ENCODE peak calls at places on chromosomes 3 and 15, in six cellular contexts. One of them, this sample, is unnamed.

GRCh38 chr3:10368512-10368911 is 47.6 kb upstream of the SEC13 start:
- DNase-seq in BJ: no peak
- DNase-seq in mesothelial cell of epicardium: no peak
- DNase-seq in fibroblast of lung: no peak
- DNase-seq in ovary: no peak
- DNase-seq in CD4-positive, alpha-beta T cell: no peak
- DNase-seq in this sample: no peak

GRCh38 chr3:111694471-111694870 is 99.3 kb upstream of the ZBED2 start:
- DNase-seq in BJ: no peak
- DNase-seq in mesothelial cell of epicardium: no peak
- DNase-seq in fibroblast of lung: no peak
- DNase-seq in ovary: no peak
- DNase-seq in CD4-positive, alpha-beta T cell: no peak
- DNase-seq in this sample: no peak

GRCh38 chr15:81484076-81484475 is 110.1 kb upstream of the TMC3 start:
- DNase-seq in BJ: no peak
- DNase-seq in mesothelial cell of epicardium: no peak
- DNase-seq in fibroblast of lung: no peak
- DNase-seq in ovary: no peak
- DNase-seq in CD4-positive, alpha-beta T cell: no peak
- DNase-seq in this sample: no peak

GRCh38 chr15:92979011-92979701 is 79.0 kb downstream of the CHD2 start:
- DNase-seq in BJ: no peak
- DNase-seq in mesothelial cell of epicardium: no peak
- DNase-seq in fibroblast of lung: peak; percentile 12
- DNase-seq in ovary: no peak
- DNase-seq in CD4-positive, alpha-beta T cell: no peak
- DNase-seq in this sample: no peak

GRCh38 chr15:57552678-57553334 is 38.9 kb upstream of the MYZAP start:
- DNase-seq in BJ: no peak
- DNase-seq in mesothelial cell of epicardium: no peak
- DNase-seq in fibroblast of lung: no peak
- DNase-seq in ovary: no peak
- DNase-seq in CD4-positive, alpha-beta T cell: no peak
- DNase-seq in this sample: no peak

GRCh38 chr15:45704329-45705249 is 69.8 kb downstream of the SQOR start:
- DNase-seq in BJ: no peak
- DNase-seq in mesothelial cell of epicardium: peak; percentile 48
- DNase-seq in fibroblast of lung: peak; percentile 28
- DNase-seq in ovary: no peak
- DNase-seq in CD4-positive, alpha-beta T cell: peak; percentile 22
- DNase-seq in this sample: no peak

GRCh38 chr3:45741742-45742141 is 52.5 kb downstream of the SACM1L start:
- DNase-seq in BJ: no peak
- DNase-seq in mesothelial cell of epicardium: no peak
- DNase-seq in fibroblast of lung: no peak
- DNase-seq in ovary: no peak
- DNase-seq in CD4-positive, alpha-beta T cell: no peak
- DNase-seq in this sample: no peak

GRCh38 chr3:128152419-128153155 is 694 bp upstream of the EEFSEC start:
- DNase-seq in BJ: no peak
- DNase-seq in mesothelial cell of epicardium: no peak
- DNase-seq in fibroblast of lung: peak; percentile 77
- DNase-seq in ovary: no peak
- DNase-seq in CD4-positive, alpha-beta T cell: peak; percentile 65
- DNase-seq in this sample: no peak

GRCh38 chr3:186124618-186125017 is 15.7 kb upstream of the ETV5 start:
- DNase-seq in BJ: no peak
- DNase-seq in mesothelial cell of epicardium: no peak
- DNase-seq in fibroblast of lung: no peak
- DNase-seq in ovary: no peak
- DNase-seq in CD4-positive, alpha-beta T cell: no peak
- DNase-seq in this sample: no peak

GRCh38 chr3:170331143-170331542 is 26.4 kb upstream of the SKIL start:
- DNase-seq in BJ: no peak
- DNase-seq in mesothelial cell of epicardium: no peak
- DNase-seq in fibroblast of lung: no peak
- DNase-seq in ovary: no peak
- DNase-seq in CD4-positive, alpha-beta T cell: no peak
- DNase-seq in this sample: no peak

GRCh38 chr3:6921876-6922275 is 61.0 kb downstream of the GRM7 start:
- DNase-seq in BJ: no peak
- DNase-seq in mesothelial cell of epicardium: no peak
- DNase-seq in fibroblast of lung: no peak
- DNase-seq in ovary: no peak
- DNase-seq in CD4-positive, alpha-beta T cell: no peak
- DNase-seq in this sample: no peak

GRCh38 chr3:114121996-114122709 is 56.7 kb downstream of the DRD3 start:
- DNase-seq in BJ: peak; percentile 5
- DNase-seq in mesothelial cell of epicardium: no peak
- DNase-seq in fibroblast of lung: peak; percentile 78
- DNase-seq in ovary: no peak
- DNase-seq in CD4-positive, alpha-beta T cell: no peak
- DNase-seq in this sample: no peak

GRCh38 chr3:150419959-150420358 is 11.9 kb downstream of the TSC22D2 start:
- DNase-seq in BJ: no peak
- DNase-seq in mesothelial cell of epicardium: no peak
- DNase-seq in fibroblast of lung: no peak
- DNase-seq in ovary: no peak
- DNase-seq in CD4-positive, alpha-beta T cell: no peak
- DNase-seq in this sample: no peak

GRCh38 chr3:130258532-130258952 is 86.9 kb upstream of the COL6A5 start:
- DNase-seq in BJ: no peak
- DNase-seq in mesothelial cell of epicardium: no peak
- DNase-seq in fibroblast of lung: peak; percentile 56
- DNase-seq in ovary: no peak
- DNase-seq in CD4-positive, alpha-beta T cell: no peak
- DNase-seq in this sample: no peak

GRCh38 chr15:74788716-74789151 is 6.9 kb downstream of the CSK start:
- DNase-seq in BJ: no peak
- DNase-seq in mesothelial cell of epicardium: no peak
- DNase-seq in fibroblast of lung: no peak
- DNase-seq in ovary: no peak
- DNase-seq in CD4-positive, alpha-beta T cell: peak; percentile 62
- DNase-seq in this sample: no peak

GRCh38 chr3:42519568-42519962 is 17.1 kb downstream of the VIPR1 start:
- DNase-seq in BJ: no peak
- DNase-seq in mesothelial cell of epicardium: no peak
- DNase-seq in fibroblast of lung: no peak
- DNase-seq in ovary: no peak
- DNase-seq in CD4-positive, alpha-beta T cell: no peak
- DNase-seq in this sample: no peak

GRCh38 chr3:20668411-20668810 is 482.4 kb upstream of the SGO1 start:
- DNase-seq in BJ: no peak
- DNase-seq in mesothelial cell of epicardium: no peak
- DNase-seq in fibroblast of lung: peak; percentile 22
- DNase-seq in ovary: no peak
- DNase-seq in CD4-positive, alpha-beta T cell: no peak
- DNase-seq in this sample: no peak

GRCh38 chr3:113223831-113224240 is 12.5 kb downstream of the BOC start:
- DNase-seq in BJ: no peak
- DNase-seq in mesothelial cell of epicardium: no peak
- DNase-seq in fibroblast of lung: no peak
- DNase-seq in ovary: no peak
- DNase-seq in CD4-positive, alpha-beta T cell: no peak
- DNase-seq in this sample: no peak

GRCh38 chr15:75195766-75196241 is 5.9 kb upstream of the C15orf39 start:
- DNase-seq in BJ: no peak
- DNase-seq in mesothelial cell of epicardium: no peak
- DNase-seq in fibroblast of lung: no peak
- DNase-seq in ovary: peak; percentile 76
- DNase-seq in CD4-positive, alpha-beta T cell: no peak
- DNase-seq in this sample: peak; percentile 42

GRCh38 chr3:188584162-188584529 is 430.2 kb downstream of the LPP start:
- DNase-seq in BJ: no peak
- DNase-seq in mesothelial cell of epicardium: no peak
- DNase-seq in fibroblast of lung: peak; percentile 77
- DNase-seq in ovary: no peak
- DNase-seq in CD4-positive, alpha-beta T cell: no peak
- DNase-seq in this sample: no peak

GRCh38 chr3:87901141-87901540 is 157.7 kb downstream of the CGGBP1 start:
- DNase-seq in BJ: no peak
- DNase-seq in mesothelial cell of epicardium: no peak
- DNase-seq in fibroblast of lung: no peak
- DNase-seq in ovary: no peak
- DNase-seq in CD4-positive, alpha-beta T cell: no peak
- DNase-seq in this sample: no peak

GRCh38 chr15:59355730-59356129 is 16.9 kb downstream of the MYO1E start:
- DNase-seq in BJ: no peak
- DNase-seq in mesothelial cell of epicardium: no peak
- DNase-seq in fibroblast of lung: no peak
- DNase-seq in ovary: no peak
- DNase-seq in CD4-positive, alpha-beta T cell: no peak
- DNase-seq in this sample: no peak

GRCh38 chr15:49964071-49964470 is 155.0 kb downstream of the ATP8B4 start:
- DNase-seq in BJ: no peak
- DNase-seq in mesothelial cell of epicardium: no peak
- DNase-seq in fibroblast of lung: no peak
- DNase-seq in ovary: no peak
- DNase-seq in CD4-positive, alpha-beta T cell: no peak
- DNase-seq in this sample: no peak

GRCh38 chr15:49962044-49962602 is 156.9 kb downstream of the ATP8B4 start:
- DNase-seq in BJ: no peak
- DNase-seq in mesothelial cell of epicardium: no peak
- DNase-seq in fibroblast of lung: peak; percentile 49
- DNase-seq in ovary: no peak
- DNase-seq in CD4-positive, alpha-beta T cell: no peak
- DNase-seq in this sample: no peak
- TF ChIP-seq CTCF in BJ: no peak
- TF ChIP-seq CTCF in mesothelial cell of epicardium: no peak
- TF ChIP-seq CTCF in fibroblast of lung: no peak
- TF ChIP-seq CTCF in ovary: no peak
- TF ChIP-seq CTCF in CD4-positive, alpha-beta T cell: no peak
- TF ChIP-seq CTCF in this sample: no peak

DNA sequence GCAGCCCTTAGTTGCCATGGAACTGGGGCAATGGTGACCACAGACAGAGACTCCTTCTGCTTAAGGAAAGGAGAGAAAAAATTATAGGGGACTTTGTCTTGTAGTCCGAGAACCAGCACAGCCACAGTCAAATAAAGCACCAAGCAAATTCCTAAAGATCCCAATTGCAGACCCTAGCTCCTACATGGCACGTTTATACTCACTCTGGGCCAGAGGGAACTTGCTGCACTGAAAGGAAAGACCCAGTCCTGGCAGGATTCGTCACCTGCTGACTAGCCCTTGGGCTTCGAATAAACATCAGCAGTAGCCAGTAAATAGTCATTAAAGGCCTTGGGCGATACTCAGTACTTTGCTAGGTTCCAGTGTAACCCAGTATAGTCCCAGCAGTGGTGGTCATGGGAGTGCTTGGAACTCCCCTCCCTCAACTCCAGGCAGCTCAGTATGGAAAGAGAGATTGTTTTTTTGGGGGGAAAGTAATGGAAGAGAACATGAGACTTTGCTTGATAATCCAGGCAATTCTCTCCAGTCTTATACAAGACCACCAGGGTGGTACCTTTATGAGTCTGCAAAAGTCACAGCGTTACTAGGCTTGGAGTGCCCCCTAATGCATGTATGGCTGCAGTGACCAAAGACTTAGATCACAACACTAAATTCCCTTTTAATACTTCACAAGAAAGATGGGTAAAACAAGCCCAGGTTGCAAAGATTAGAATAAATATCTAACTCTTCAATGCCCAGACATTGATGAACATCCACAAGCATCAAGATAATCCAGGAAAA is 66.4 kb upstream of the AGTR1 start:
- DNase-seq in BJ: no peak
- DNase-seq in mesothelial cell of epicardium: no peak
- DNase-seq in fibroblast of lung: no peak
- DNase-seq in ovary: no peak
- DNase-seq in CD4-positive, alpha-beta T cell: no peak
- DNase-seq in this sample: no peak
- TF ChIP-seq CTCF in BJ: no peak
- TF ChIP-seq CTCF in mesothelial cell of epicardium: no peak
- TF ChIP-seq CTCF in fibroblast of lung: peak; percentile 38
- TF ChIP-seq CTCF in ovary: no peak
- TF ChIP-seq CTCF in CD4-positive, alpha-beta T cell: no peak
- TF ChIP-seq CTCF in this sample: no peak

DNA sequence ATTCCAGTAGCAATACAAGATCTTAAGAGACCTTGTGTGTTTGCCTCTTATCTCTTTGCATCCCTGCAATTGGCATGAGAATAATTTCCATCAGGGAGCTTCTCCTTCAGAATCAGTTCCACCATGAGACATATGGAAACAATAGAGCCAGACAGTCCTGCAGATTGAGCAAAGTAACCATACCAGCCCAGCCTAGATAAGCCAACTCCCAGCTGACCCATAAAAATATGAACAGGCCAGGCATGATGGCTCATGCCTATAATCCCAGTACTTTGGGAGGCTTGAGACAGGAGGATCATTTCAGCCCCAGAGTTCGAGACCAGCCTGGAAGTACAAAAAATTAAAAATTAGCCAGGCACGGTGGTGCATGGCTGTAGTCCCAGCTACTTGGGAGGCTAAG is 12.7 kb downstream of the CNTN3 start:
- DNase-seq in BJ: no peak
- DNase-seq in mesothelial cell of epicardium: no peak
- DNase-seq in fibroblast of lung: no peak
- DNase-seq in ovary: no peak
- DNase-seq in CD4-positive, alpha-beta T cell: no peak
- DNase-seq in this sample: no peak
- TF ChIP-seq CTCF in BJ: no peak
- TF ChIP-seq CTCF in mesothelial cell of epicardium: no peak
- TF ChIP-seq CTCF in fibroblast of lung: no peak
- TF ChIP-seq CTCF in ovary: no peak
- TF ChIP-seq CTCF in CD4-positive, alpha-beta T cell: no peak
- TF ChIP-seq CTCF in this sample: no peak

DNA sequence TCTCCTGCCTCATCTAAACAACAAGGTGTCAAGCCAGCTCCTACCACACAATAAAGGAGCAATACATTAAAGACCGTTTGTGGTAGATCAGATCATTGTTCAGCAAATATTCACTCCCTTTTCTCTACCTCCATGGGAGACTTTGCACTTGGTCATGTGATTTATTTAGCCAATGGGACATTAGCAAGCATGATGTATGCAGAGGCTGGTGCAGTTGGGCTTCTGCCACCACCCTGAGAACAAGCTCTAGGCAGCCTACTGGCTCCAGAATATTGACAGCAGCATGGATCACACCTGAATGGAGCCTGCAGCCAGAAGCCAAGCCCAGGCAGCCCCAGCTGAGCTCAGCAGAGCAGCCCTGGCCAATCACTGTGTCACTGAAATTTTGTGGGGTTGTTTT is 99.4 kb upstream of the UBE2E2 start:
- DNase-seq in BJ: no peak
- DNase-seq in mesothelial cell of epicardium: no peak
- DNase-seq in fibroblast of lung: no peak
- DNase-seq in ovary: no peak
- DNase-seq in CD4-positive, alpha-beta T cell: no peak
- DNase-seq in this sample: no peak
- TF ChIP-seq CTCF in BJ: no peak
- TF ChIP-seq CTCF in mesothelial cell of epicardium: no peak
- TF ChIP-seq CTCF in fibroblast of lung: no peak
- TF ChIP-seq CTCF in ovary: no peak
- TF ChIP-seq CTCF in CD4-positive, alpha-beta T cell: no peak
- TF ChIP-seq CTCF in this sample: no peak